ENCODE peak calls at places on chromosomes 2 and 18, in eight cellular contexts. Q is cardiac fibroblast; J is stimulated activated CD4-positive, alpha-beta T cell treated with anti-CD3 and anti-CD28 coated beads, TNF-alpha, amount 100 ng/mL, for 48 hours; I is fibroblast of lung; R is frontal cortex; Z is small intestine; E is NCI-H1436; W is hippocampal formation. N is an unnamed sample.

GRCh38 chr18:49613741-49614151 is 51.9 kb downstream of the LIPG start:
- DNase-seq in Z (peak), Q (no peak), J (no peak), R (no peak), W (no peak), I (no peak), E (no peak), N (no peak)

GRCh38 chr18:74980669-74981068 is 228.3 kb downstream of the PTGR3 start:
- DNase-seq in I (no peak), Z (no peak), R (no peak), W (peak), E (no peak), Q (no peak), J (no peak), N (no peak)

GRCh38 chr2:150282821-150283309 is 204.6 kb downstream of the RND3 start:
- DNase-seq in R (no peak), E (no peak), Q (no peak), I (peak), W (no peak), Z (no peak), J (no peak), N (no peak)

GRCh38 chr2:235489897-235490296 is 3.9 kb upstream of the AGAP1 start:
- DNase-seq in E (no peak), Z (no peak), Q (no peak), I (no peak), J (no peak), W (no peak), R (no peak), N (no peak)

GRCh38 chr2:1169291-1169949 is 218.8 kb downstream of the SNTG2 start:
- DNase-seq in I (no peak), Q (no peak), W (no peak), Z (no peak), J (no peak), R (no peak), E (no peak), N (no peak)

GRCh38 chr18:3451989-3452749 is 2.2 kb downstream of the TGIF1 start:
- DNase-seq in R (no peak), I (peak), E (no peak), W (peak), J (peak), Z (peak), Q (peak), N (no peak)

GRCh38 chr2:15311201-15311882 is 249.8 kb downstream of the NBAS start:
- DNase-seq in R (no peak), J (no peak), E (no peak), Q (peak), W (no peak), I (no peak), Z (no peak), N (no peak)

GRCh38 chr2:172281648-172282576 is 145.5 kb upstream of the ITGA6 start:
- DNase-seq in Q (peak), Z (no peak), W (no peak), J (no peak), I (peak), R (no peak), E (no peak), N (no peak)

GRCh38 chr2:36404754-36405153 is 49.2 kb downstream of the CRIM1 start:
- DNase-seq in I (no peak), E (no peak), Z (no peak), J (no peak), R (no peak), W (no peak), Q (no peak), N (no peak)

GRCh38 chr2:174341301-174341994 is 6.7 kb downstream of the SP9 start:
- DNase-seq in I (peak), E (peak), Z (peak), W (peak), R (peak), J (peak), Q (peak), N (no peak)

GRCh38 chr2:239970004-239970623 is 55.0 kb downstream of the NDUFA10 start:
- DNase-seq in I (peak), Z (no peak), J (no peak), R (no peak), Q (no peak), W (no peak), E (no peak), N (no peak)

GRCh38 chr2:188970201-188970600 is 4.0 kb upstream of the COL3A1 start:
- DNase-seq in E (no peak), W (no peak), J (no peak), R (no peak), Q (peak), Z (no peak), I (peak), N (no peak)

GRCh38 chr2:196182439-196183171 is 11.2 kb upstream of the STK17B start:
- DNase-seq in E (no peak), J (no peak), I (no peak), Q (no peak), W (no peak), R (no peak), Z (no peak), N (no peak)

GRCh38 chr2:20410556-20411277 is 36.2 kb upstream of the RHOB start:
- DNase-seq in I (no peak), Z (no peak), E (no peak), J (no peak), Q (no peak), R (no peak), W (no peak), N (no peak)

GRCh38 chr18:74453011-74453571 is 4.0 kb downstream of the DIPK1C start:
- DNase-seq in R (no peak), E (no peak), Z (no peak), W (no peak), J (no peak), Q (no peak), I (no peak), N (no peak)